ENCODE peak calls at places on chromosomes 13 and 19, in five cellular contexts. R is breast epithelium; I is stimulated activated CD4-positive, alpha-beta T cell treated with anti-CD3 and anti-CD28 coated beads, Interleukin-1b, Interleukin-23, amount 100 ng/mL, for 4 hours; P is body of pancreas; F is nucleus accumbens. Q is an unnamed sample.

GRCh38 chr19:52935434-52935833 is 12.2 kb upstream of the ZNF888 start:
- DNase-seq in F (no peak), P (no peak), R (no peak), I (no peak), Q (no peak)

GRCh38 chr13:109840893-109841287 is 54.5 kb upstream of the IRS2 start:
- DNase-seq in P (no peak), R (no peak), F (no peak), I (no peak), Q (no peak)

GRCh38 chr19:58554494-58555368 is at the start of gene CHMP2A:
- DNase-seq in P (peak; percentile 98), I (peak; percentile 96), R (peak; percentile 98), F (no peak), Q (peak; percentile 95)

GRCh38 chr19:41323430-41324125 is 13.6 kb downstream of the CCDC97 start:
- DNase-seq in F (no peak), P (peak; percentile 31), R (no peak), I (no peak), Q (no peak)

GRCh38 chr19:41376998-41377365 is 649 bp downstream of the TMEM91 start:
- DNase-seq in F (no peak), P (peak; percentile 10), I (no peak), R (no peak), Q (no peak)

GRCh38 chr13:60663788-60664187 is 266.8 kb downstream of the TDRD3 start:
- DNase-seq in P (no peak), I (no peak), R (no peak), F (no peak), Q (no peak)

GRCh38 chr13:27211771-27212364 is 39.5 kb upstream of the RPL21 start:
- DNase-seq in R (no peak), F (no peak), P (no peak), I (no peak), Q (no peak)

GRCh38 chr19:6217752-6218403 is 61.9 kb downstream of the MLLT1 start:
- DNase-seq in I (no peak), P (no peak), R (no peak), F (no peak), Q (no peak)

GRCh38 chr19:12638611-12639182 is 27.8 kb downstream of the MAN2B1 start:
- DNase-seq in I (no peak), P (no peak), F (no peak), R (no peak), Q (no peak)

GRCh38 chr19:8146877-8147575 is 2.4 kb downstream of the FBN3 start:
- DNase-seq in F (no peak), I (no peak), P (peak; percentile 59), R (no peak), Q (no peak)